ENCODE peak calls at places on chromosomes 12 and 14, in ten cellular contexts. One of them, this sample, is unnamed.

GRCh38 chr14:71610149-71610548 is 322.1 kb upstream of the RGS6 start:
- DNase-seq in RKO: no peak
- DNase-seq in lung microvascular endothelial cell: no peak
- DNase-seq in RPMI8226: no peak
- DNase-seq in fibroblast of lung: no peak
- DNase-seq in left kidney: no peak
- DNase-seq in activated CD4-positive, alpha-beta memory T cell treated with anti-CD3 and anti-CD28 coated beads for 36 hours: no peak
- DNase-seq in NCI-H187 treated with DMSO at 0.1 percent for 48 hours: no peak
- DNase-seq in activated T-cell treated with anti-CD3 and anti-CD28 coated beads for 1 hour: no peak
- DNase-seq in right atrium auricular region: no peak
- DNase-seq in this sample: peak; percentile 24

GRCh38 chr14:61421212-61421923 is 100.0 kb downstream of the PRKCH start:
- DNase-seq in RKO: no peak
- DNase-seq in activated CD4-positive, alpha-beta memory T cell treated with anti-CD3 and anti-CD28 coated beads for 36 hours: no peak
- DNase-seq in RPMI8226: no peak
- DNase-seq in activated T-cell treated with anti-CD3 and anti-CD28 coated beads for 1 hour: no peak
- DNase-seq in right atrium auricular region: no peak
- DNase-seq in lung microvascular endothelial cell: no peak
- DNase-seq in left kidney: no peak
- DNase-seq in NCI-H187 treated with DMSO at 0.1 percent for 48 hours: no peak
- DNase-seq in fibroblast of lung: no peak
- DNase-seq in this sample: no peak

GRCh38 chr12:56243731-56244181 is 13.9 kb downstream of the SLC39A5 start:
- DNase-seq in activated T-cell treated with anti-CD3 and anti-CD28 coated beads for 1 hour: no peak
- DNase-seq in left kidney: no peak
- DNase-seq in RKO: no peak
- DNase-seq in right atrium auricular region: no peak
- DNase-seq in NCI-H187 treated with DMSO at 0.1 percent for 48 hours: no peak
- DNase-seq in RPMI8226: no peak
- DNase-seq in lung microvascular endothelial cell: no peak
- DNase-seq in activated CD4-positive, alpha-beta memory T cell treated with anti-CD3 and anti-CD28 coated beads for 36 hours: no peak
- DNase-seq in fibroblast of lung: no peak
- DNase-seq in this sample: no peak

GRCh38 chr14:104109731-104110361 is 24.3 kb downstream of the ASPG start:
- DNase-seq in RKO: no peak
- DNase-seq in activated T-cell treated with anti-CD3 and anti-CD28 coated beads for 1 hour: no peak
- DNase-seq in activated CD4-positive, alpha-beta memory T cell treated with anti-CD3 and anti-CD28 coated beads for 36 hours: no peak
- DNase-seq in RPMI8226: no peak
- DNase-seq in right atrium auricular region: no peak
- DNase-seq in fibroblast of lung: no peak
- DNase-seq in lung microvascular endothelial cell: no peak
- DNase-seq in NCI-H187 treated with DMSO at 0.1 percent for 48 hours: no peak
- DNase-seq in left kidney: no peak
- DNase-seq in this sample: no peak

GRCh38 chr14:96398432-96398831 is 6.5 kb downstream of the AK7 start:
- DNase-seq in activated T-cell treated with anti-CD3 and anti-CD28 coated beads for 1 hour: no peak
- DNase-seq in right atrium auricular region: no peak
- DNase-seq in activated CD4-positive, alpha-beta memory T cell treated with anti-CD3 and anti-CD28 coated beads for 36 hours: no peak
- DNase-seq in left kidney: no peak
- DNase-seq in RKO: no peak
- DNase-seq in RPMI8226: no peak
- DNase-seq in NCI-H187 treated with DMSO at 0.1 percent for 48 hours: no peak
- DNase-seq in fibroblast of lung: no peak
- DNase-seq in lung microvascular endothelial cell: no peak
- DNase-seq in this sample: no peak

GRCh38 chr14:100899841-100900771 is 3.4 kb downstream of the RTL1 start:
- DNase-seq in activated CD4-positive, alpha-beta memory T cell treated with anti-CD3 and anti-CD28 coated beads for 36 hours: no peak
- DNase-seq in RKO: no peak
- DNase-seq in right atrium auricular region: peak; percentile 58
- DNase-seq in left kidney: peak; percentile 54
- DNase-seq in activated T-cell treated with anti-CD3 and anti-CD28 coated beads for 1 hour: no peak
- DNase-seq in RPMI8226: no peak
- DNase-seq in fibroblast of lung: no peak
- DNase-seq in NCI-H187 treated with DMSO at 0.1 percent for 48 hours: no peak
- DNase-seq in lung microvascular endothelial cell: no peak
- DNase-seq in this sample: no peak

GRCh38 chr12:12788131-12788530 is 2.7 kb downstream of the APOLD1 start:
- DNase-seq in lung microvascular endothelial cell: peak; percentile 85
- DNase-seq in left kidney: no peak
- DNase-seq in fibroblast of lung: peak; percentile 12
- DNase-seq in RPMI8226: no peak
- DNase-seq in RKO: no peak
- DNase-seq in right atrium auricular region: no peak
- DNase-seq in NCI-H187 treated with DMSO at 0.1 percent for 48 hours: no peak
- DNase-seq in activated T-cell treated with anti-CD3 and anti-CD28 coated beads for 1 hour: no peak
- DNase-seq in activated CD4-positive, alpha-beta memory T cell treated with anti-CD3 and anti-CD28 coated beads for 36 hours: no peak
- DNase-seq in this sample: no peak

GRCh38 chr12:72330291-72330690 is 58.1 kb downstream of the TRHDE start:
- DNase-seq in activated T-cell treated with anti-CD3 and anti-CD28 coated beads for 1 hour: no peak
- DNase-seq in left kidney: peak; percentile 97
- DNase-seq in activated CD4-positive, alpha-beta memory T cell treated with anti-CD3 and anti-CD28 coated beads for 36 hours: no peak
- DNase-seq in lung microvascular endothelial cell: no peak
- DNase-seq in NCI-H187 treated with DMSO at 0.1 percent for 48 hours: no peak
- DNase-seq in right atrium auricular region: no peak
- DNase-seq in fibroblast of lung: peak; percentile 61
- DNase-seq in RPMI8226: no peak
- DNase-seq in RKO: no peak
- DNase-seq in this sample: no peak

GRCh38 chr12:67320614-67321305 is 51.6 kb downstream of the CAND1 start:
- DNase-seq in lung microvascular endothelial cell: no peak
- DNase-seq in right atrium auricular region: no peak
- DNase-seq in left kidney: peak; percentile 62
- DNase-seq in RPMI8226: peak; percentile 7
- DNase-seq in activated CD4-positive, alpha-beta memory T cell treated with anti-CD3 and anti-CD28 coated beads for 36 hours: no peak
- DNase-seq in NCI-H187 treated with DMSO at 0.1 percent for 48 hours: no peak
- DNase-seq in fibroblast of lung: peak; percentile 29
- DNase-seq in RKO: peak; percentile 26
- DNase-seq in activated T-cell treated with anti-CD3 and anti-CD28 coated beads for 1 hour: no peak
- DNase-seq in this sample: no peak

GRCh38 chr12:54134850-54135249 is 53.9 kb downstream of the SMUG1 start:
- DNase-seq in right atrium auricular region: no peak
- DNase-seq in lung microvascular endothelial cell: no peak
- DNase-seq in RKO: no peak
- DNase-seq in activated T-cell treated with anti-CD3 and anti-CD28 coated beads for 1 hour: no peak
- DNase-seq in fibroblast of lung: no peak
- DNase-seq in activated CD4-positive, alpha-beta memory T cell treated with anti-CD3 and anti-CD28 coated beads for 36 hours: no peak
- DNase-seq in NCI-H187 treated with DMSO at 0.1 percent for 48 hours: no peak
- DNase-seq in left kidney: peak; percentile 82
- DNase-seq in RPMI8226: peak; percentile 31
- DNase-seq in this sample: no peak

GRCh38 chr12:130031571-130032189 is 127.9 kb upstream of the TMEM132D start:
- DNase-seq in lung microvascular endothelial cell: peak; percentile 57
- DNase-seq in NCI-H187 treated with DMSO at 0.1 percent for 48 hours: no peak
- DNase-seq in left kidney: peak; percentile 82
- DNase-seq in fibroblast of lung: no peak
- DNase-seq in RPMI8226: peak; percentile 57
- DNase-seq in right atrium auricular region: peak; percentile 68
- DNase-seq in RKO: peak; percentile 52
- DNase-seq in activated CD4-positive, alpha-beta memory T cell treated with anti-CD3 and anti-CD28 coated beads for 36 hours: peak; percentile 76
- DNase-seq in activated T-cell treated with anti-CD3 and anti-CD28 coated beads for 1 hour: peak; percentile 57
- DNase-seq in this sample: peak; percentile 56

GRCh38 chr14:32366995-32367394 is 37.9 kb downstream of the AKAP6 start:
- DNase-seq in right atrium auricular region: no peak
- DNase-seq in left kidney: peak; percentile 12
- DNase-seq in fibroblast of lung: peak; percentile 58
- DNase-seq in activated CD4-positive, alpha-beta memory T cell treated with anti-CD3 and anti-CD28 coated beads for 36 hours: no peak
- DNase-seq in RPMI8226: no peak
- DNase-seq in RKO: no peak
- DNase-seq in lung microvascular endothelial cell: no peak
- DNase-seq in activated T-cell treated with anti-CD3 and anti-CD28 coated beads for 1 hour: no peak
- DNase-seq in NCI-H187 treated with DMSO at 0.1 percent for 48 hours: peak; percentile 62
- DNase-seq in this sample: peak; percentile 34

GRCh38 chr12:52513736-52514135 is 6.5 kb downstream of the KRT5 start:
- DNase-seq in RPMI8226: no peak
- DNase-seq in lung microvascular endothelial cell: no peak
- DNase-seq in activated T-cell treated with anti-CD3 and anti-CD28 coated beads for 1 hour: no peak
- DNase-seq in NCI-H187 treated with DMSO at 0.1 percent for 48 hours: no peak
- DNase-seq in RKO: no peak
- DNase-seq in left kidney: no peak
- DNase-seq in right atrium auricular region: peak; percentile 38
- DNase-seq in fibroblast of lung: no peak
- DNase-seq in activated CD4-positive, alpha-beta memory T cell treated with anti-CD3 and anti-CD28 coated beads for 36 hours: no peak
- DNase-seq in this sample: no peak

GRCh38 chr14:77184396-77185092 is 2.9 kb downstream of the TMEM63C start:
- DNase-seq in fibroblast of lung: no peak
- DNase-seq in NCI-H187 treated with DMSO at 0.1 percent for 48 hours: no peak
- DNase-seq in activated T-cell treated with anti-CD3 and anti-CD28 coated beads for 1 hour: no peak
- DNase-seq in left kidney: no peak
- DNase-seq in RPMI8226: peak; percentile 17
- DNase-seq in RKO: no peak
- DNase-seq in right atrium auricular region: peak; percentile 51
- DNase-seq in lung microvascular endothelial cell: no peak
- DNase-seq in activated CD4-positive, alpha-beta memory T cell treated with anti-CD3 and anti-CD28 coated beads for 36 hours: peak; percentile 15
- DNase-seq in this sample: no peak

GRCh38 chr14:61625171-61625570 is 70.1 kb upstream of the HIF1A start:
- DNase-seq in NCI-H187 treated with DMSO at 0.1 percent for 48 hours: no peak
- DNase-seq in lung microvascular endothelial cell: no peak
- DNase-seq in RPMI8226: no peak
- DNase-seq in fibroblast of lung: peak; percentile 48
- DNase-seq in left kidney: no peak
- DNase-seq in activated CD4-positive, alpha-beta memory T cell treated with anti-CD3 and anti-CD28 coated beads for 36 hours: no peak
- DNase-seq in activated T-cell treated with anti-CD3 and anti-CD28 coated beads for 1 hour: no peak
- DNase-seq in right atrium auricular region: no peak
- DNase-seq in RKO: no peak
- DNase-seq in this sample: no peak

GRCh38 chr14:55782166-55782565 is 202.2 kb downstream of the KTN1 start:
- DNase-seq in lung microvascular endothelial cell: no peak
- DNase-seq in NCI-H187 treated with DMSO at 0.1 percent for 48 hours: no peak
- DNase-seq in activated T-cell treated with anti-CD3 and anti-CD28 coated beads for 1 hour: no peak
- DNase-seq in left kidney: no peak
- DNase-seq in RPMI8226: no peak
- DNase-seq in RKO: no peak
- DNase-seq in right atrium auricular region: no peak
- DNase-seq in fibroblast of lung: peak; percentile 30
- DNase-seq in activated CD4-positive, alpha-beta memory T cell treated with anti-CD3 and anti-CD28 coated beads for 36 hours: no peak
- DNase-seq in this sample: no peak

GRCh38 chr14:59085207-59085739 is 103.2 kb upstream of the DAAM1 start:
- DNase-seq in lung microvascular endothelial cell: no peak
- DNase-seq in activated T-cell treated with anti-CD3 and anti-CD28 coated beads for 1 hour: no peak
- DNase-seq in activated CD4-positive, alpha-beta memory T cell treated with anti-CD3 and anti-CD28 coated beads for 36 hours: no peak
- DNase-seq in fibroblast of lung: no peak
- DNase-seq in left kidney: no peak
- DNase-seq in NCI-H187 treated with DMSO at 0.1 percent for 48 hours: no peak
- DNase-seq in RPMI8226: no peak
- DNase-seq in RKO: no peak
- DNase-seq in right atrium auricular region: no peak
- DNase-seq in this sample: peak; percentile 7

GRCh38 chr12:26124491-26125450 is at the start of gene BHLHE41:
- DNase-seq in activated T-cell treated with anti-CD3 and anti-CD28 coated beads for 1 hour: no peak
- DNase-seq in RPMI8226: peak; percentile 85
- DNase-seq in activated CD4-positive, alpha-beta memory T cell treated with anti-CD3 and anti-CD28 coated beads for 36 hours: peak; percentile 17
- DNase-seq in fibroblast of lung: peak; percentile 82
- DNase-seq in right atrium auricular region: peak; percentile 81
- DNase-seq in NCI-H187 treated with DMSO at 0.1 percent for 48 hours: no peak
- DNase-seq in left kidney: peak; percentile 68
- DNase-seq in RKO: peak; percentile 77
- DNase-seq in lung microvascular endothelial cell: peak; percentile 72
- DNase-seq in this sample: peak; percentile 39

GRCh38 chr14:55450124-55450523 is 9.7 kb upstream of the TBPL2 start:
- DNase-seq in left kidney: no peak
- DNase-seq in RPMI8226: peak; percentile 30
- DNase-seq in right atrium auricular region: no peak
- DNase-seq in activated CD4-positive, alpha-beta memory T cell treated with anti-CD3 and anti-CD28 coated beads for 36 hours: no peak
- DNase-seq in NCI-H187 treated with DMSO at 0.1 percent for 48 hours: no peak
- DNase-seq in lung microvascular endothelial cell: no peak
- DNase-seq in activated T-cell treated with anti-CD3 and anti-CD28 coated beads for 1 hour: no peak
- DNase-seq in fibroblast of lung: no peak
- DNase-seq in RKO: no peak
- DNase-seq in this sample: no peak

GRCh38 chr12:101172316-101172715 is 37.7 kb downstream of the SLC5A8 start:
- DNase-seq in fibroblast of lung: peak; percentile 3
- DNase-seq in lung microvascular endothelial cell: no peak
- DNase-seq in activated CD4-positive, alpha-beta memory T cell treated with anti-CD3 and anti-CD28 coated beads for 36 hours: no peak
- DNase-seq in RKO: no peak
- DNase-seq in NCI-H187 treated with DMSO at 0.1 percent for 48 hours: no peak
- DNase-seq in activated T-cell treated with anti-CD3 and anti-CD28 coated beads for 1 hour: no peak
- DNase-seq in right atrium auricular region: no peak
- DNase-seq in left kidney: peak; percentile 33
- DNase-seq in RPMI8226: peak; percentile 47
- DNase-seq in this sample: peak; percentile 50

This sample was measured in A673.